ENCODE peak calls at places on chromosomes 12 and 14, in nine cellular contexts. One of them, this sample, is unnamed.

GRCh38 chr14:90846511-90846910 is 30.3 kb upstream of the TTC7B start:
- DNase-seq in ecto neural progenitor cell: no peak
- DNase-seq in suprapubic skin: no peak
- DNase-seq in CD4-positive, alpha-beta memory T cell: no peak
- DNase-seq in fibroblast of the aortic adventitia: peak; percentile 51
- DNase-seq in CD4-positive, alpha-beta T cell: no peak
- DNase-seq in SJSA1: no peak
- DNase-seq in testis: no peak
- DNase-seq in NCI-H1436 treated with DMSO at 0.1 percent for 48 hours: no peak
- DNase-seq in this sample: no peak

GRCh38 chr14:64942531-64943111 is at the start of gene GPX2:
- DNase-seq in ecto neural progenitor cell: no peak
- DNase-seq in suprapubic skin: no peak
- DNase-seq in CD4-positive, alpha-beta memory T cell: no peak
- DNase-seq in fibroblast of the aortic adventitia: no peak
- DNase-seq in CD4-positive, alpha-beta T cell: no peak
- DNase-seq in SJSA1: no peak
- DNase-seq in testis: no peak
- DNase-seq in NCI-H1436 treated with DMSO at 0.1 percent for 48 hours: peak; percentile 97
- DNase-seq in this sample: no peak

GRCh38 chr12:64010069-64010686 is 165.7 kb downstream of the SRGAP1 start:
- DNase-seq in ecto neural progenitor cell: no peak
- DNase-seq in suprapubic skin: no peak
- DNase-seq in CD4-positive, alpha-beta memory T cell: no peak
- DNase-seq in fibroblast of the aortic adventitia: peak; percentile 62
- DNase-seq in CD4-positive, alpha-beta T cell: no peak
- DNase-seq in SJSA1: peak; percentile 53
- DNase-seq in testis: no peak
- DNase-seq in NCI-H1436 treated with DMSO at 0.1 percent for 48 hours: no peak
- DNase-seq in this sample: no peak

GRCh38 chr12:95820096-95820703 is 29.6 kb upstream of the NTN4 start:
- DNase-seq in ecto neural progenitor cell: no peak
- DNase-seq in suprapubic skin: no peak
- DNase-seq in CD4-positive, alpha-beta memory T cell: no peak
- DNase-seq in fibroblast of the aortic adventitia: peak; percentile 79
- DNase-seq in CD4-positive, alpha-beta T cell: no peak
- DNase-seq in SJSA1: no peak
- DNase-seq in testis: peak; percentile 53
- DNase-seq in NCI-H1436 treated with DMSO at 0.1 percent for 48 hours: no peak
- DNase-seq in this sample: peak; percentile 35

GRCh38 chr12:70365398-70365647 is 767 bp upstream of the KCNMB4 start:
- DNase-seq in ecto neural progenitor cell: no peak
- DNase-seq in suprapubic skin: no peak
- DNase-seq in CD4-positive, alpha-beta memory T cell: no peak
- DNase-seq in fibroblast of the aortic adventitia: no peak
- DNase-seq in CD4-positive, alpha-beta T cell: no peak
- DNase-seq in SJSA1: no peak
- DNase-seq in testis: peak; percentile 17
- DNase-seq in NCI-H1436 treated with DMSO at 0.1 percent for 48 hours: no peak
- DNase-seq in this sample: no peak

GRCh38 chr12:52083638-52083996 is 4.1 kb downstream of the SMIM41 start:
- DNase-seq in ecto neural progenitor cell: no peak
- DNase-seq in suprapubic skin: no peak
- DNase-seq in CD4-positive, alpha-beta memory T cell: no peak
- DNase-seq in fibroblast of the aortic adventitia: no peak
- DNase-seq in CD4-positive, alpha-beta T cell: no peak
- DNase-seq in SJSA1: no peak
- DNase-seq in testis: no peak
- DNase-seq in NCI-H1436 treated with DMSO at 0.1 percent for 48 hours: no peak
- DNase-seq in this sample: no peak

GRCh38 chr12:72699362-72699761 is 427.2 kb downstream of the TRHDE start:
- DNase-seq in ecto neural progenitor cell: no peak
- DNase-seq in suprapubic skin: no peak
- DNase-seq in CD4-positive, alpha-beta memory T cell: no peak
- DNase-seq in fibroblast of the aortic adventitia: no peak
- DNase-seq in CD4-positive, alpha-beta T cell: no peak
- DNase-seq in SJSA1: no peak
- DNase-seq in testis: no peak
- DNase-seq in NCI-H1436 treated with DMSO at 0.1 percent for 48 hours: no peak
- DNase-seq in this sample: no peak

GRCh38 chr14:71647086-71647784 is 285.0 kb upstream of the RGS6 start:
- DNase-seq in ecto neural progenitor cell: no peak
- DNase-seq in suprapubic skin: no peak
- DNase-seq in CD4-positive, alpha-beta memory T cell: no peak
- DNase-seq in fibroblast of the aortic adventitia: no peak
- DNase-seq in CD4-positive, alpha-beta T cell: no peak
- DNase-seq in SJSA1: no peak
- DNase-seq in testis: no peak
- DNase-seq in NCI-H1436 treated with DMSO at 0.1 percent for 48 hours: no peak
- DNase-seq in this sample: no peak

GRCh38 chr12:51048601-51049369 is 658 bp downstream of the LETMD1 start:
- DNase-seq in ecto neural progenitor cell: no peak
- DNase-seq in suprapubic skin: no peak
- DNase-seq in CD4-positive, alpha-beta memory T cell: peak; percentile 70
- DNase-seq in fibroblast of the aortic adventitia: no peak
- DNase-seq in CD4-positive, alpha-beta T cell: no peak
- DNase-seq in SJSA1: no peak
- DNase-seq in testis: no peak
- DNase-seq in NCI-H1436 treated with DMSO at 0.1 percent for 48 hours: no peak
- DNase-seq in this sample: no peak

GRCh38 chr12:52025301-52026172 is 18.8 kb downstream of the TAMALIN start:
- DNase-seq in ecto neural progenitor cell: peak; percentile 93
- DNase-seq in suprapubic skin: peak; percentile 94
- DNase-seq in CD4-positive, alpha-beta memory T cell: peak; percentile 84
- DNase-seq in fibroblast of the aortic adventitia: peak; percentile 91
- DNase-seq in CD4-positive, alpha-beta T cell: peak; percentile 77
- DNase-seq in SJSA1: peak; percentile 83
- DNase-seq in testis: peak; percentile 92
- DNase-seq in NCI-H1436 treated with DMSO at 0.1 percent for 48 hours: peak; percentile 52
- DNase-seq in this sample: peak; percentile 100

This sample was measured in T1000.